ENCODE peak calls at places on chromosomes 13 and 19, in seven cellular contexts. W, H, T, E, U, G and Y are unnamed samples.

GRCh38 chr13:65260938-65261880 is 1968.9 kb downstream of the PCDH9 start:
- DNase-seq in W (no peak), H (no peak), T (no peak), E (no peak), U (no peak), G (no peak), Y (no peak)

GRCh38 chr19:13153627-13154240 is 3.5 kb downstream of the IER2 start:
- DNase-seq in W (no peak), H (no peak), T (peak; percentile 66), E (peak; percentile 67), U (no peak), G (peak; percentile 58), Y (no peak)

GRCh38 chr19:39356073-39356472 is 13.9 kb downstream of the SAMD4B start:
- DNase-seq in W (no peak), H (no peak), T (no peak), E (no peak), U (no peak), G (no peak), Y (no peak)

GRCh38 chr13:110634558-110634957 is 19.2 kb downstream of the NAXD start:
- DNase-seq in W (no peak), H (no peak), T (no peak), E (peak; percentile 46), U (no peak), G (no peak), Y (no peak)

GRCh38 chr13:39455534-39456175 is 147.3 kb downstream of the LHFPL6 start:
- DNase-seq in W (no peak), H (no peak), T (no peak), E (no peak), U (no peak), G (no peak), Y (no peak)

GRCh38 chr13:73740681-73741080 is 393.5 kb downstream of the KLF12 start:
- DNase-seq in W (no peak), H (no peak), T (no peak), E (no peak), U (no peak), G (no peak), Y (no peak)

GRCh38 chr13:75760182-75760981 is 124.3 kb downstream of the LMO7 start:
- DNase-seq in W (peak; percentile 43), H (peak; percentile 29), T (peak; percentile 87), E (no peak), U (peak; percentile 33), G (no peak), Y (peak; percentile 80)

GRCh38 chr13:43374621-43375020 is 351.2 kb downstream of the DNAJC15 start:
- DNase-seq in W (no peak), H (no peak), T (no peak), E (no peak), U (no peak), G (no peak), Y (peak; percentile 17)